ENCODE peak calls at places on chromosomes 16 and 17, in seven cellular contexts. V, B, A, M, U, W and C are unnamed samples. For H3K36me3, the result is how much of the 10 kb centered on the place peaks cover.

GRCh38 chr16:85782476-85782875 is 16.9 kb downstream of the EMC8 start:
- DNase-seq in V (no peak), A (no peak), W (no peak), B (no peak), M (no peak), U (no peak), C (no peak)

GRCh38 chr17:28724500-28725165 is 1.4 kb downstream of the TLCD1 start:
- DNase-seq in V (no peak), B (no peak), W (no peak), A (no peak), M (peak), U (no peak), C (no peak)

GRCh38 chr17:41624208-41625101 is at the start of gene KRT17:
- DNase-seq in V (no peak), M (peak), B (no peak), W (no peak), A (peak), U (peak), C (peak)

GRCh38 chr16:81429045-81429521 is 15.5 kb upstream of the CMIP start:
- DNase-seq in B (peak), A (no peak), V (peak), U (peak), M (peak), W (no peak), C (peak)

GRCh38 chr17:2418572-2418971 is 17.7 kb upstream of the MNT start:
- DNase-seq in B (no peak), A (peak), W (no peak), V (no peak), U (peak), M (no peak), C (no peak)

GRCh38 chr16:80198995-80199299 is 341.8 kb upstream of the DYNLRB2 start:
- DNase-seq in M (no peak), W (no peak), A (no peak), U (no peak), B (no peak), V (no peak), C (no peak)

GRCh38 chr17:31573047-31573446 is 181.6 kb downstream of the RAB11FIP4 start:
- DNase-seq in B (no peak), V (no peak), W (no peak), A (no peak), M (no peak), U (no peak), C (no peak)

GRCh38 chr17:10036511-10037061 is 131.5 kb upstream of the RCVRN start:
- DNase-seq in M (peak), W (no peak), V (no peak), A (peak), B (no peak), U (peak), C (no peak)

GRCh38 chr17:58786586-58787295 is 31.1 kb downstream of the PPM1E start:
- DNase-seq in M (no peak), U (peak), W (no peak), B (no peak), A (no peak), V (no peak), C (no peak)

GRCh38 chr16:87201052-87201451 is 116.1 kb downstream of the C16orf95 start:
- DNase-seq in M (no peak), W (no peak), A (peak), U (peak), B (peak), V (no peak), C (no peak)

GRCh38 chr17:37744961-37745800 is at the start of gene HNF1B:
- DNase-seq in W (no peak), V (peak), M (no peak), U (peak), A (no peak), B (peak), C (peak)

GRCh38 chr16:2284001-2284770 is 16.3 kb upstream of the RNPS1 start:
- DNase-seq in A (no peak), W (no peak), M (no peak), V (no peak), B (no peak), U (no peak), C (no peak)
- H3K36me3 ChIP-seq in A (under half), W (under half), M (under half), V (under half), B (under half), U (under half), C (under half)

DNA sequence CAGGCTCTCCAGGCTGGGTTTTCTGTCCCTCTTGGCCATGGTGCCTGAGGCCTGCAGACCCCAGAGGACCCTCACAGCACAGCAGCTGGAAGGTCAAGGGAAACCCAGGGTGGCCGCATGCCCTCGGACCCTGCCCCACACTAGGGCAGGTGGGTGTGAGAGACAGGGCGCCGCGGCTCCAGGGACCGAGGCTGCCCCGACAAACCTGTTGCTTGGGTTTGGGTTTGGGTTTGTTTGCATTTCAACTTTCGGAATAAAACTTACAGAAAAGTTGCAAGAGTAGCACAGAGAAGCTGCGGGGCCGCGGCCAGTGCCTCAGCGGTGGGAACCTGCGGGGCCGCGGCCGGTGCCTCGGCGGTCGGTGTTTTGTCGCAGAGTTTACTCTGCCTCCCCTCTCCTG is 7.8 kb downstream of the HGS start:
- DNase-seq in W (no peak), A (no peak), M (no peak), B (no peak), U (no peak), V (no peak), C (no peak)
- H3K27ac ChIP-seq in W (no peak), A (no peak), M (no peak), B (no peak), U (no peak), V (no peak), C (no peak)

GRCh38 chr17:44344939-44345496 is at the start of gene GRN:
- DNase-seq in B (peak), W (peak), V (peak), U (peak), A (peak), M (peak), C (peak)
- TF ChIP-seq POLR2A in B (peak), W (no peak), V (peak), U (peak), A (peak), M (no peak), C (peak)

DNA sequence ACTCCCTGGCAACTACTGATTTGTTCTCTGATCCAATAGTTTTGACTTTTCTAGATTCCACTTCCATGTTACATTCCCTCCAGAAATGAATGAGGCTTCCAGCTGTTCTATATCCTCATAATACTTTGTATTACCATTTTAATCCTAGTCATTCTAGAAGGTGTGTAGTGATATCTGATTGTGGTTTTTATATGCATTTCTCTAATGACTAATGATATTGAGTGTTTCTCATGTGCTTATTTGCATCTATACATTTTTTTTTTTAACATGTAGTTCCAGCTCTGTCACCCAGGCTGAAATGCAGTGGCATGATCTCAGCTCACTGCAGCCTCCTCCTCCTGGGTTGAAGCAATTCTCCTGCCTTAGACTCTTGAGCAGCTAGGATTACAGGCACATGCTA is 7.3 kb downstream of the ADGRG5 start:
- DNase-seq in B (no peak), M (no peak), V (no peak), U (no peak), A (no peak), W (no peak), C (no peak)
- H3K36me3 ChIP-seq in B (under half), M (under half), V (under half), U (under half), A (under half), W (under half), C (under half)

GRCh38 chr17:45298546-45299285 is 18.1 kb downstream of the MAP3K14 start:
- DNase-seq in V (no peak), B (no peak), M (no peak), A (no peak), W (no peak), U (no peak), C (no peak)
- H3K27ac ChIP-seq in V (peak), B (peak), M (peak), A (peak), W (peak), U (no peak), C (no peak)

GRCh38 chr16:67950335-67950843 is 6.5 kb upstream of the LCAT start:
- DNase-seq in W (no peak), V (no peak), B (no peak), U (no peak), M (no peak), A (no peak), C (no peak)

GRCh38 chr16:67951485-67951884 is 7.6 kb upstream of the LCAT start:
- DNase-seq in A (peak), M (peak), W (no peak), B (no peak), V (no peak), U (peak), C (peak)

GRCh38 chr16:67948015-67948414 is 4.1 kb upstream of the LCAT start:
- DNase-seq in V (no peak), M (no peak), W (no peak), B (no peak), A (no peak), U (peak), C (no peak)

GRCh38 chr16:67946966-67947558 is 3.1 kb upstream of the LCAT start:
- DNase-seq in M (no peak), V (no peak), A (no peak), B (no peak), U (peak), W (no peak), C (no peak)

GRCh38 chr16:67949645-67950044 is 5.7 kb upstream of the LCAT start:
- DNase-seq in A (no peak), B (no peak), M (no peak), V (no peak), U (no peak), W (no peak), C (no peak)
- TF ChIP-seq POLR2A in A (no peak), B (no peak), M (no peak), V (no peak), U (no peak), W (no peak), C (no peak)

GRCh38 chr17:3838206-3838605 is 7.8 kb downstream of the NCBP3 start:
- DNase-seq in M (no peak), W (no peak), B (peak), V (no peak), A (no peak), U (peak), C (no peak)
- H3K36me3 ChIP-seq in M (half or more), W (under half), B (under half), V (under half), A (under half), U (under half), C (half or more)

GRCh38 chr17:17190188-17190587 is 15.9 kb downstream of the PLD6 start:
- DNase-seq in B (no peak), V (no peak), A (no peak), W (no peak), U (no peak), M (peak), C (no peak)
- H3K27ac ChIP-seq in B (peak), V (no peak), A (peak), W (peak), U (no peak), M (no peak), C (no peak)